ENCODE peak calls at places on chromosome 1, in five cellular contexts. Z, B, S, Q and O are unnamed samples.

GRCh38 chr1:47487826-47488450 is 50.1 kb downstream of the FOXD2 start:
- DNase-seq in B (no peak), S (no peak), Q (no peak), Z (no peak), O (no peak)

GRCh38 chr1:76330993-76331603 is 256.6 kb downstream of the ST6GALNAC3 start:
- DNase-seq in Q (no peak), S (peak; percentile 63), Z (peak; percentile 42), B (peak; percentile 76), O (peak; percentile 37)

GRCh38 chr1:90391116-90391515 is 326.0 kb downstream of the BARHL2 start:
- DNase-seq in S (no peak), Q (no peak), B (peak; percentile 49), Z (no peak), O (no peak)

GRCh38 chr1:171506525-171507304 is 21.4 kb downstream of the PRRC2C start:
- DNase-seq in B (peak; percentile 41), S (no peak), Z (no peak), Q (no peak), O (no peak)

GRCh38 chr1:214842856-214843255 is 239.7 kb upstream of the KCNK2 start:
- DNase-seq in B (no peak), S (no peak), Z (no peak), Q (no peak), O (no peak)

GRCh38 chr1:243415663-243416365 is 160.0 kb downstream of the SDCCAG8 start:
- DNase-seq in B (no peak), Q (no peak), Z (no peak), S (no peak), O (no peak)

GRCh38 chr1:22681564-22682276 is 28.7 kb downstream of the C1QB start:
- DNase-seq in Q (no peak), S (no peak), B (no peak), Z (no peak), O (no peak)

GRCh38 chr1:59353453-59353852 is 56.6 kb downstream of the FGGY start:
- DNase-seq in Q (no peak), B (no peak), Z (no peak), S (no peak), O (no peak)

GRCh38 chr1:55275151-55275748 is 60.1 kb upstream of the USP24 start:
- DNase-seq in Q (no peak), Z (no peak), B (no peak), S (no peak), O (no peak)

GRCh38 chr1:24410750-24411149 is 2.8 kb downstream of the STPG1 start:
- DNase-seq in S (no peak), Z (no peak), B (no peak), Q (no peak), O (no peak)

GRCh38 chr1:221712776-221713431 is 29.0 kb downstream of the DUSP10 start:
- DNase-seq in Z (no peak), Q (no peak), B (no peak), S (no peak), O (no peak)

GRCh38 chr1:3491291-3492246 is 37.1 kb downstream of the ARHGEF16 start:
- DNase-seq in Z (no peak), Q (peak; percentile 92), B (peak; percentile 62), S (peak; percentile 87), O (peak; percentile 94)

GRCh38 chr1:217435159-217435558 is 195.7 kb downstream of the GPATCH2 start:
- DNase-seq in S (no peak), Q (no peak), Z (no peak), B (no peak), O (no peak)

GRCh38 chr1:201383647-201384405 is 6.3 kb upstream of the TNNT2 start:
- DNase-seq in Q (no peak), S (no peak), Z (peak; percentile 57), B (no peak), O (no peak)

GRCh38 chr1:223844962-223845809 is 561 bp downstream of the TP53BP2 start:
- DNase-seq in Q (peak; percentile 79), S (peak; percentile 46), Z (no peak), B (peak; percentile 87), O (peak; percentile 68)

GRCh38 chr1:208048904-208049303 is 138.0 kb upstream of the CD34 start:
- DNase-seq in Q (no peak), B (no peak), Z (no peak), S (no peak), O (no peak)

GRCh38 chr1:24501371-24502167 is 1.1 kb upstream of the RCAN3 start:
- DNase-seq in Z (no peak), S (peak; percentile 33), B (no peak), Q (no peak), O (no peak)

GRCh38 chr1:37931493-37932158 is 15.2 kb downstream of the INPP5B start:
- DNase-seq in S (peak; percentile 97), Z (peak; percentile 65), Q (peak; percentile 98), B (peak; percentile 98), O (peak; percentile 99)

GRCh38 chr1:94616503-94616902 is 74.9 kb upstream of the F3 start:
- DNase-seq in Q (no peak), Z (no peak), B (no peak), S (no peak), O (no peak)

GRCh38 chr1:44044071-44044801 is 13.0 kb upstream of the SLC6A9 start:
- DNase-seq in Q (no peak), B (no peak), S (no peak), Z (no peak), O (no peak)

GRCh38 chr1:23395849-23396248 is 26.2 kb upstream of the ZNF436 start:
- DNase-seq in Z (no peak), B (no peak), Q (no peak), S (no peak), O (no peak)

GRCh38 chr1:26754086-26754874 is 33.5 kb upstream of the PIGV start:
- DNase-seq in Z (no peak), Q (no peak), B (no peak), S (no peak), O (no peak)

GRCh38 chr1:66998972-66999371 is 55.0 kb downstream of the SLC35D1 start:
- DNase-seq in Q (no peak), B (no peak), S (no peak), Z (no peak), O (no peak)

GRCh38 chr1:94543003-94543402 is 1.4 kb upstream of the F3 start:
- DNase-seq in B (peak; percentile 10), S (no peak), Q (no peak), Z (no peak), O (no peak)

GRCh38 chr1:209622841-209623829 is 29.1 kb downstream of the LAMB3 start:
- DNase-seq in Z (no peak), Q (no peak), S (no peak), B (no peak), O (no peak)

GRCh38 chr1:46224966-46225365 is 21.8 kb downstream of the LURAP1 start:
- DNase-seq in Z (no peak), Q (no peak), B (no peak), S (no peak), O (no peak)

GRCh38 chr1:172497230-172497629 is 35.7 kb upstream of the SUCO start:
- DNase-seq in B (no peak), Q (peak; percentile 74), S (no peak), Z (peak; percentile 16), O (peak; percentile 29)

GRCh38 chr1:25145775-25146381 is 86.4 kb downstream of the SYF2 start:
- DNase-seq in B (no peak), Z (no peak), Q (no peak), S (no peak), O (peak; percentile 32)

GRCh38 chr1:85279463-85280080 is 3.1 kb upstream of the BCL10 start:
- DNase-seq in Q (no peak), Z (no peak), B (no peak), S (no peak), O (no peak)
- TF ChIP-seq CTCF in Q (no peak), Z (no peak), B (no peak), S (no peak), O (no peak)

DNA sequence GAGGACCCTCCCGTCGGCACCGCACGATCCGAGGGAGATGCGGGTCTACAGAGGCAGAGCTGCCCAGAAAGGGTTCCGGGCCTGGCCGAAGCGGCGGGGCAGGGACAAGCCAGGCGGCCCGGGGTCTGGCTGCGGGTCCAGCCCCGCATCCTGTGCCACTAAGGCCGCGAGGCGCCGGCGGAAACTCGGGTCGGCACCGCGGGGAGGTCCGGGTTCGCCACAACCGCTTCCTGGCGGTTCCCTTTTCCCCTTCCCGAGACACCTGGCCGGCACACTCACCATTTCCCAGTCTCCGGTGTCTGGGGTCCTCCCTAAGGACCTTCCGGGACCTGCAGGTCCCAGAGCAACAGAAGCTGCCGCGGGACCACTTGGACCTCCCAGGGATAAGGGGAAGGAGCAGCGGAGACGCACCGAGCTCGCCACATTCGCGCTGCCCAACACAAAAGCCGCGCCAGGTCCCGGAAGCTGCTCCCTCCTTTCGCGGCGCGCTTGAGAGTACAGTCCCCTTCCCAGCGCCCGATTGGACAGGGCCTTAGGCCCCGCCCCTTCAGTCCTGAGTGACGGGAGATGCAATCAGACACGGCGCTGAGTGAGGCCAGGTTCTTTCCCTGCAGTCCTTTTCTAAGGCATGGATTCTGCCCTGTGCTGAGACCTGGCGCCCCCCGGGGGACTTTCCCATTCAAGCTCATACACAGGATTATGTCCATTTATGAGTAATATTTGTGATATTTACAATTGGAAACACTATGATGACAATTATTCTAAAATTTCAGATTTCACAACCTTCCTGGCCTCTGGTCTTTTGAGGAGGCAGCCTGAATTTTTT is at the start of gene ZNF670:
- DNase-seq in S (peak; percentile 99), Q (peak; percentile 96), Z (peak; percentile 80), B (peak; percentile 96), O (peak; percentile 93)
- TF ChIP-seq CTCF in S (no peak), Q (no peak), Z (no peak), B (no peak), O (no peak)

GRCh38 chr1:102431253-102431652 is 434.5 kb upstream of the OLFM3 start:
- DNase-seq in S (no peak), Q (no peak), B (no peak), Z (no peak), O (no peak)

GRCh38 chr1:102435483-102435882 is 438.8 kb upstream of the OLFM3 start:
- DNase-seq in B (no peak), Z (no peak), S (no peak), Q (no peak), O (no peak)

DNA sequence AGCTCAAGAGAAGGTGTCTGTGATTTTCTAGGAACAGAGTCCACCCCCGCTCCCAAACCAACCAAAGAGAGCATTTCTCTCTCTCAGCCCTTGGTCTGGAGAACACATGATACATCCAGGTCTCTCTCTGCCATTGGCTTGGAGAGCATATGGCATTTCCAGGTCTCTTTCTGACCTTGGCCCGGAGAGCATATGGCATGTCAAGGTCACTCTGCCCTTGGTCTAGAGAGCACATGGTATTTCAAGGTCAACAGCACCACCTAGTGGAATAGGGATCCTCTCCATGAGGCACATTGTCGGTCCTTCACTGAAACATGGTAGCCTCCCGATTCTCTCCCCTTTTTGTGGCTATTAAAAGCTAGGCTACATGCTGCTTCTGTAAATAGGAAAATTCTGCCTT is 437.7 kb upstream of the OLFM3 start:
- DNase-seq in Z (no peak), B (peak; percentile 11), S (peak; percentile 30), Q (no peak), O (peak; percentile 31)
- TF ChIP-seq CTCF in Z (no peak), B (peak; percentile 53), S (peak; percentile 30), Q (peak; percentile 26), O (peak; percentile 52)

GRCh38 chr1:205743977-205744376 is 6.0 kb downstream of the NUCKS1 start:
- DNase-seq in S (no peak), Z (no peak), Q (no peak), B (no peak), O (no peak)

GRCh38 chr1:205744403-205744802 is 5.6 kb downstream of the NUCKS1 start:
- DNase-seq in B (no peak), Z (no peak), S (no peak), Q (no peak), O (no peak)

GRCh38 chr1:205741681-205742080 is 8.3 kb downstream of the NUCKS1 start:
- DNase-seq in Z (no peak), Q (no peak), S (no peak), B (no peak), O (no peak)

GRCh38 chr1:205735218-205735617 is 14.8 kb downstream of the NUCKS1 start:
- DNase-seq in S (no peak), B (no peak), Q (no peak), Z (no peak), O (no peak)

GRCh38 chr1:205739348-205740160 is 10.4 kb downstream of the NUCKS1 start:
- DNase-seq in Z (peak; percentile 64), S (no peak), Q (no peak), B (no peak), O (no peak)
- TF ChIP-seq CTCF in Z (peak; percentile 31), S (no peak), Q (no peak), B (peak; percentile 15), O (no peak)